ENCODE peak calls at places on chromosomes 3 and 15, in eight cellular contexts. One of them, this sample, is unnamed.
A peak's percentile ranks its signal among the peaks of the same experiment; 100 is the strongest.

GRCh38 chr15:88839961-88840360 is 36.7 kb downstream of the ACAN start:
- DNase-seq in ovary: no peak
- DNase-seq in tibial nerve: no peak
- DNase-seq in esophagus muscularis mucosa: no peak
- DNase-seq in GM12878: no peak
- DNase-seq in stomach: no peak
- DNase-seq in HepG2: no peak
- DNase-seq in A549: no peak
- DNase-seq in this sample: no peak

GRCh38 chr15:72057548-72058091 is 60.3 kb downstream of the MYO9A start:
- DNase-seq in GM12878: no peak
- DNase-seq in stomach: no peak
- DNase-seq in HepG2: no peak
- DNase-seq in A549: no peak
- DNase-seq in ovary: no peak
- DNase-seq in tibial nerve: no peak
- DNase-seq in esophagus muscularis mucosa: no peak
- DNase-seq in this sample: no peak

GRCh38 chr15:81293728-81294500 is 30.0 kb downstream of the STARD5 start:
- DNase-seq in GM12878: peak; percentile 98
- DNase-seq in tibial nerve: no peak
- DNase-seq in A549: no peak
- DNase-seq in HepG2: no peak
- DNase-seq in stomach: peak; percentile 42
- DNase-seq in ovary: no peak
- DNase-seq in esophagus muscularis mucosa: no peak
- DNase-seq in this sample: no peak

GRCh38 chr3:130576571-130577266 is 59.7 kb downstream of the COL6A6 start:
- DNase-seq in tibial nerve: no peak
- DNase-seq in HepG2: no peak
- DNase-seq in ovary: no peak
- DNase-seq in stomach: no peak
- DNase-seq in esophagus muscularis mucosa: no peak
- DNase-seq in A549: no peak
- DNase-seq in GM12878: no peak
- DNase-seq in this sample: no peak

GRCh38 chr3:49602049-49602554 is 47.8 kb downstream of the BSN start:
- DNase-seq in tibial nerve: no peak
- DNase-seq in ovary: no peak
- DNase-seq in A549: no peak
- DNase-seq in stomach: no peak
- DNase-seq in esophagus muscularis mucosa: no peak
- DNase-seq in HepG2: no peak
- DNase-seq in GM12878: no peak
- DNase-seq in this sample: no peak

GRCh38 chr15:92095691-92096090 is 242.2 kb downstream of the SLCO3A1 start:
- DNase-seq in stomach: no peak
- DNase-seq in tibial nerve: no peak
- DNase-seq in ovary: no peak
- DNase-seq in GM12878: no peak
- DNase-seq in HepG2: no peak
- DNase-seq in A549: no peak
- DNase-seq in esophagus muscularis mucosa: no peak
- DNase-seq in this sample: no peak

GRCh38 chr3:105387122-105387751 is 20.5 kb downstream of the ALCAM start:
- DNase-seq in esophagus muscularis mucosa: no peak
- DNase-seq in A549: peak; percentile 27
- DNase-seq in ovary: no peak
- DNase-seq in GM12878: no peak
- DNase-seq in HepG2: peak; percentile 93
- DNase-seq in stomach: no peak
- DNase-seq in tibial nerve: no peak
- DNase-seq in this sample: no peak

GRCh38 chr3:61315874-61316273 is 64.6 kb upstream of the FHIT start:
- DNase-seq in tibial nerve: no peak
- DNase-seq in HepG2: peak; percentile 1
- DNase-seq in ovary: no peak
- DNase-seq in esophagus muscularis mucosa: no peak
- DNase-seq in GM12878: no peak
- DNase-seq in stomach: no peak
- DNase-seq in A549: no peak
- DNase-seq in this sample: no peak

GRCh38 chr3:54150864-54151467 is 28.6 kb downstream of the CACNA2D3 start:
- DNase-seq in esophagus muscularis mucosa: no peak
- DNase-seq in A549: no peak
- DNase-seq in GM12878: no peak
- DNase-seq in HepG2: no peak
- DNase-seq in ovary: no peak
- DNase-seq in tibial nerve: no peak
- DNase-seq in stomach: no peak
- DNase-seq in this sample: no peak

GRCh38 chr3:50651875-50652529 is 22.7 kb upstream of the DOCK3 start:
- DNase-seq in GM12878: no peak
- DNase-seq in HepG2: no peak
- DNase-seq in A549: no peak
- DNase-seq in ovary: no peak
- DNase-seq in stomach: no peak
- DNase-seq in tibial nerve: no peak
- DNase-seq in esophagus muscularis mucosa: no peak
- DNase-seq in this sample: no peak

GRCh38 chr3:108329087-108329486 is 32.7 kb downstream of the HHLA2 start:
- DNase-seq in A549: no peak
- DNase-seq in tibial nerve: no peak
- DNase-seq in HepG2: no peak
- DNase-seq in GM12878: no peak
- DNase-seq in stomach: no peak
- DNase-seq in ovary: no peak
- DNase-seq in esophagus muscularis mucosa: no peak
- DNase-seq in this sample: no peak

GRCh38 chr3:132695422-132695821 is 26.8 kb downstream of the NPHP3 start:
- DNase-seq in HepG2: no peak
- DNase-seq in GM12878: no peak
- DNase-seq in esophagus muscularis mucosa: no peak
- DNase-seq in stomach: no peak
- DNase-seq in A549: no peak
- DNase-seq in tibial nerve: no peak
- DNase-seq in ovary: no peak
- DNase-seq in this sample: no peak

GRCh38 chr15:96827981-96828380 is 497.5 kb downstream of the NR2F2 start:
- DNase-seq in ovary: no peak
- DNase-seq in tibial nerve: no peak
- DNase-seq in A549: no peak
- DNase-seq in HepG2: no peak
- DNase-seq in GM12878: no peak
- DNase-seq in stomach: no peak
- DNase-seq in esophagus muscularis mucosa: no peak
- DNase-seq in this sample: no peak

GRCh38 chr3:76997733-76998132 is 42.2 kb upstream of the ROBO2 start:
- DNase-seq in stomach: no peak
- DNase-seq in tibial nerve: no peak
- DNase-seq in HepG2: no peak
- DNase-seq in ovary: no peak
- DNase-seq in GM12878: no peak
- DNase-seq in esophagus muscularis mucosa: no peak
- DNase-seq in A549: no peak
- DNase-seq in this sample: no peak

GRCh38 chr3:55315396-55315795 is 171.7 kb downstream of the WNT5A start:
- DNase-seq in HepG2: no peak
- DNase-seq in esophagus muscularis mucosa: no peak
- DNase-seq in A549: no peak
- DNase-seq in tibial nerve: no peak
- DNase-seq in stomach: no peak
- DNase-seq in ovary: no peak
- DNase-seq in GM12878: no peak
- DNase-seq in this sample: no peak

DNA sequence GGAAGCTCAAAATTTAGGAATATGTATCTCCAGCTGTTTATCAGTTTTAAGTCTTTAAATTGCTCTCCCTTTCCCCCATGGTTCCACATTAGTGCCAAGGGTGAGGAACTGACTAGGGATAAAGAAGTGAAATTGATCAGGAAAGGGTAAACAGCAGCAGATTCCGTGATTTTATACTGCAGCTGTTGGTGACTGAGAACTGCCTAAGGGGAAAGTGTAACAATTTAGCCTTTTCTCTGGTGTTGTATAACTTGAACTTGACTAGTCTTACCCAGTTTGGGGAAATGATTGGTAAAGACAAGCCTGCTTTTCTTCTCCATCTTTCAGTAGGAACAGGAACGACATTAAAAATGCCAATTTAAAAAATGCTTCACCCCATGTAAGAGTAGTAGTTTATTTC is 5.0 kb downstream of the SPRED1 start:
- DNase-seq in esophagus muscularis mucosa: no peak
- DNase-seq in A549: no peak
- DNase-seq in stomach: no peak
- DNase-seq in tibial nerve: no peak
- DNase-seq in GM12878: no peak
- DNase-seq in HepG2: no peak
- DNase-seq in ovary: no peak
- DNase-seq in this sample: no peak
- H3K4me3 ChIP-seq in esophagus muscularis mucosa: no peak overlapping the region
- H3K4me3 ChIP-seq in A549: no peak overlapping the region
- H3K4me3 ChIP-seq in stomach: no peak overlapping the region
- H3K4me3 ChIP-seq in tibial nerve: no peak overlapping the region
- H3K4me3 ChIP-seq in GM12878: no peak overlapping the region
- H3K4me3 ChIP-seq in HepG2: no peak overlapping the region
- H3K4me3 ChIP-seq in ovary: no peak overlapping the region
- H3K4me3 ChIP-seq in this sample: no peak overlapping the region

GRCh38 chr3:12179441-12179840 is 20.7 kb upstream of the TIMP4 start:
- DNase-seq in A549: no peak
- DNase-seq in tibial nerve: no peak
- DNase-seq in stomach: no peak
- DNase-seq in esophagus muscularis mucosa: no peak
- DNase-seq in ovary: no peak
- DNase-seq in HepG2: no peak
- DNase-seq in GM12878: no peak
- DNase-seq in this sample: no peak

GRCh38 chr3:12178091-12178820 is 19.5 kb upstream of the TIMP4 start:
- DNase-seq in tibial nerve: no peak
- DNase-seq in esophagus muscularis mucosa: no peak
- DNase-seq in stomach: peak; percentile 53
- DNase-seq in GM12878: no peak
- DNase-seq in HepG2: no peak
- DNase-seq in A549: no peak
- DNase-seq in ovary: peak; percentile 43
- DNase-seq in this sample: no peak

GRCh38 chr3:12177131-12177530 is 18.4 kb upstream of the TIMP4 start:
- DNase-seq in esophagus muscularis mucosa: no peak
- DNase-seq in stomach: no peak
- DNase-seq in ovary: no peak
- DNase-seq in tibial nerve: no peak
- DNase-seq in A549: no peak
- DNase-seq in HepG2: no peak
- DNase-seq in GM12878: no peak
- DNase-seq in this sample: no peak

GRCh38 chr3:12175137-12175593 is 16.5 kb upstream of the TIMP4 start:
- DNase-seq in HepG2: no peak
- DNase-seq in stomach: no peak
- DNase-seq in esophagus muscularis mucosa: no peak
- DNase-seq in tibial nerve: no peak
- DNase-seq in ovary: no peak
- DNase-seq in A549: no peak
- DNase-seq in GM12878: no peak
- DNase-seq in this sample: no peak

GRCh38 chr3:12175844-12176453 is 17.2 kb upstream of the TIMP4 start:
- DNase-seq in esophagus muscularis mucosa: no peak
- DNase-seq in A549: peak; percentile 60
- DNase-seq in tibial nerve: peak; percentile 56
- DNase-seq in GM12878: no peak
- DNase-seq in ovary: peak; percentile 66
- DNase-seq in stomach: peak; percentile 73
- DNase-seq in HepG2: peak; percentile 52
- DNase-seq in this sample: no peak
- TF ChIP-seq EP300 in esophagus muscularis mucosa: no peak
- TF ChIP-seq EP300 in A549: no peak
- TF ChIP-seq EP300 in tibial nerve: no peak
- TF ChIP-seq EP300 in GM12878: no peak
- TF ChIP-seq EP300 in ovary: no peak
- TF ChIP-seq EP300 in stomach: no peak
- TF ChIP-seq EP300 in HepG2: no peak
- TF ChIP-seq EP300 in this sample: no peak

GRCh38 chr3:114374433-114374832 is 80.6 kb downstream of the TIGIT start:
- DNase-seq in esophagus muscularis mucosa: no peak
- DNase-seq in ovary: no peak
- DNase-seq in stomach: no peak
- DNase-seq in A549: no peak
- DNase-seq in HepG2: no peak
- DNase-seq in tibial nerve: no peak
- DNase-seq in GM12878: no peak
- DNase-seq in this sample: no peak
- H3K27ac ChIP-seq in esophagus muscularis mucosa: no peak overlapping the region
- H3K27ac ChIP-seq in ovary: no peak overlapping the region
- H3K27ac ChIP-seq in stomach: no peak overlapping the region
- H3K27ac ChIP-seq in A549: no peak overlapping the region
- H3K27ac ChIP-seq in HepG2: no peak overlapping the region
- H3K27ac ChIP-seq in tibial nerve: no peak overlapping the region
- H3K27ac ChIP-seq in GM12878: no peak overlapping the region
- H3K27ac ChIP-seq in this sample: no peak overlapping the region

GRCh38 chr15:66124626-66125025 is 128.9 kb downstream of the MEGF11 start:
- DNase-seq in ovary: no peak
- DNase-seq in A549: no peak
- DNase-seq in stomach: no peak
- DNase-seq in tibial nerve: no peak
- DNase-seq in GM12878: no peak
- DNase-seq in esophagus muscularis mucosa: no peak
- DNase-seq in HepG2: no peak
- DNase-seq in this sample: no peak

GRCh38 chr15:66123799-66124198 is 129.8 kb downstream of the MEGF11 start:
- DNase-seq in HepG2: no peak
- DNase-seq in stomach: no peak
- DNase-seq in ovary: no peak
- DNase-seq in esophagus muscularis mucosa: no peak
- DNase-seq in A549: no peak
- DNase-seq in tibial nerve: no peak
- DNase-seq in GM12878: no peak
- DNase-seq in this sample: no peak

GRCh38 chr15:66117841-66118240 is 135.7 kb downstream of the MEGF11 start:
- DNase-seq in GM12878: no peak
- DNase-seq in A549: no peak
- DNase-seq in esophagus muscularis mucosa: no peak
- DNase-seq in ovary: no peak
- DNase-seq in stomach: no peak
- DNase-seq in tibial nerve: no peak
- DNase-seq in HepG2: no peak
- DNase-seq in this sample: no peak

GRCh38 chr15:66115568-66116206 is 137.9 kb downstream of the MEGF11 start:
- DNase-seq in A549: no peak
- DNase-seq in GM12878: no peak
- DNase-seq in esophagus muscularis mucosa: no peak
- DNase-seq in stomach: no peak
- DNase-seq in ovary: no peak
- DNase-seq in HepG2: no peak
- DNase-seq in tibial nerve: no peak
- DNase-seq in this sample: no peak

DNA sequence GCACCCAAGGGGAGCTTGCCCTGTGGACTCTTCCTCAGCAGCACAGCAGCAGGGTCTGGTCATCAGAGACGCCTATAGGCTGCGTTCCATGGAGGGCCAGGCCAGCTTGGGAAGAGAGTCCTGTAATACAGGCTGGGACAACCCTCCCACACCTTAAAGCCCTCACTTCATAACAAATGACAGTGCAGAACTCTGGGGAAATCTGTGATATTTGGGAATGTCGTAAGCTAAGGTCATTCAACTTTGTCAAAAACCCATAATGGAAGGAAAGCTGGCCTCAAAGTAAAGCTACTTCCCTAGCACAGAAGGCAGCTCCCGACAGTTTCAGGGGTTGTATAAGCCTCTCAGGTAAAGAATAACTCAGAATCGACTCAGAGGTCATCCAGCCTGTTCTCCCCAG is 133.1 kb downstream of the MEGF11 start:
- DNase-seq in stomach: no peak
- DNase-seq in HepG2: no peak
- DNase-seq in esophagus muscularis mucosa: no peak
- DNase-seq in A549: no peak
- DNase-seq in ovary: no peak
- DNase-seq in GM12878: no peak
- DNase-seq in tibial nerve: no peak
- DNase-seq in this sample: no peak
- H3K4me3 ChIP-seq in stomach: no peak overlapping the region
- H3K4me3 ChIP-seq in HepG2: no peak overlapping the region
- H3K4me3 ChIP-seq in esophagus muscularis mucosa: no peak overlapping the region
- H3K4me3 ChIP-seq in A549: no peak overlapping the region
- H3K4me3 ChIP-seq in ovary: no peak overlapping the region
- H3K4me3 ChIP-seq in GM12878: no peak overlapping the region
- H3K4me3 ChIP-seq in tibial nerve: no peak overlapping the region
- H3K4me3 ChIP-seq in this sample: no peak overlapping the region

This sample was measured in suprapubic skin.